ENCODE peak calls at places on chromosomes 2 and 18, in nine cellular contexts. R is skeletal muscle cell; O is cardiac fibroblast; J is GM20000; T is naive thymus-derived CD8-positive, alpha-beta T cell; G is posterior cingulate gyrus; X is activated CD4-positive, alpha-beta T cell treated with anti-CD3 and anti-CD28 coated beads for 36 hours; F is HuH-7.5; Y is transverse colon. Q is an unnamed sample.

GRCh38 chr2:126244937-126245336 is 411.0 kb upstream of the GYPC start:
- DNase-seq in X (peak), Y (peak), G (no peak), F (no peak), O (peak), J (peak), T (no peak), R (no peak), Q (no peak)

GRCh38 chr18:10188971-10189810 is 265.2 kb upstream of the APCDD1 start:
- DNase-seq in X (no peak), O (no peak), R (no peak), T (no peak), F (no peak), G (no peak), Y (no peak), J (no peak), Q (no peak)

GRCh38 chr18:76420888-76421287 is 74.2 kb downstream of the ZNF516 start:
- DNase-seq in J (no peak), F (no peak), O (no peak), G (no peak), X (no peak), R (no peak), Y (no peak), T (no peak), Q (no peak)

GRCh38 chr2:191165190-191165643 is 14.4 kb upstream of the STAT4 start:
- DNase-seq in F (no peak), X (peak), Y (no peak), T (peak), O (peak), R (no peak), G (no peak), J (peak), Q (peak)

GRCh38 chr2:21005700-21006422 is 38.0 kb downstream of the APOB start:
- DNase-seq in G (no peak), Y (no peak), J (no peak), X (no peak), R (no peak), F (no peak), O (no peak), T (no peak), Q (no peak)

GRCh38 chr2:204842731-204843490 is 297.6 kb downstream of the PARD3B start:
- DNase-seq in O (peak), J (no peak), R (peak), T (no peak), Y (no peak), X (peak), F (no peak), G (peak), Q (peak)

GRCh38 chr2:28224648-28225471 is 167.8 kb upstream of the FOSL2 start:
- DNase-seq in Y (no peak), G (no peak), T (no peak), J (no peak), O (peak), F (no peak), R (peak), X (no peak), Q (peak)

GRCh38 chr2:157489981-157490380 is 46.1 kb upstream of the CYTIP start:
- DNase-seq in T (no peak), J (no peak), G (no peak), Y (no peak), X (no peak), R (no peak), O (no peak), F (no peak), Q (no peak)

GRCh38 chr18:3814840-3815239 is 364.9 kb downstream of the TGIF1 start:
- DNase-seq in T (no peak), X (no peak), F (no peak), G (no peak), O (peak), R (no peak), Y (no peak), J (no peak), Q (no peak)

GRCh38 chr2:37784071-37784758 is 112.8 kb upstream of the CDC42EP3 start:
- DNase-seq in T (no peak), X (no peak), F (no peak), O (no peak), J (no peak), Y (no peak), R (no peak), G (no peak), Q (no peak)

GRCh38 chr2:100294162-100294497 is 28.2 kb downstream of the LONRF2 start:
- DNase-seq in R (no peak), F (no peak), G (no peak), T (no peak), J (no peak), O (no peak), X (no peak), Y (no peak), Q (no peak)

Q was measured in AG08396.